ENCODE peak calls at places on chromosomes 6 and 20, in eight cellular contexts. X is thoracic aorta, W is choroid plexus epithelial cell, P is tibial artery, O is stomach, B is A549, F is right lobe of liver, R is AG04450. D is an unnamed sample.

GRCh38 chr6:27623103-27623502 is 150.2 kb upstream of the ZNF184 start:
- DNase-seq in P (no peak), X (no peak), O (no peak), B (no peak), R (no peak), W (no peak), F (no peak), D (no peak)

GRCh38 chr20:50129662-50130345 is 16.9 kb upstream of the UBE2V1 start:
- DNase-seq in R (no peak), X (no peak), F (no peak), B (peak; percentile 69), O (no peak), P (no peak), W (no peak), D (peak; percentile 37)

GRCh38 chr20:61525781-61526431 is 273.8 kb downstream of the CDH4 start:
- DNase-seq in P (no peak), F (no peak), B (no peak), R (peak; percentile 30), O (no peak), W (peak; percentile 37), X (no peak), D (no peak)

GRCh38 chr6:76342611-76343160 is 270.2 kb upstream of the IMPG1 start:
- DNase-seq in X (no peak), P (no peak), W (no peak), B (no peak), O (no peak), R (no peak), F (no peak), D (no peak)

GRCh38 chr6:170090561-170090960 is 200.3 kb downstream of the DLL1 start:
- DNase-seq in X (no peak), B (no peak), O (no peak), F (no peak), P (peak; percentile 16), W (no peak), R (no peak), D (no peak)

GRCh38 chr6:21500314-21500713 is 93.2 kb upstream of the SOX4 start:
- DNase-seq in X (no peak), P (no peak), R (no peak), B (no peak), W (no peak), F (no peak), O (no peak), D (no peak)

GRCh38 chr6:144321839-144322591 is 36.9 kb downstream of the UTRN start:
- DNase-seq in R (no peak), W (peak; percentile 57), B (no peak), X (no peak), F (no peak), O (no peak), P (no peak), D (no peak)

GRCh38 chr6:149761438-149761837 is 11.9 kb downstream of the PCMT1 start:
- DNase-seq in R (no peak), P (no peak), B (no peak), W (no peak), O (no peak), F (no peak), X (no peak), D (no peak)

GRCh38 chr20:23059831-23060230 is 10.4 kb upstream of the THBD start:
- DNase-seq in F (no peak), B (no peak), P (no peak), R (no peak), W (no peak), O (no peak), X (no peak), D (no peak)

GRCh38 chr20:23060629-23061028 is 11.2 kb upstream of the THBD start:
- DNase-seq in W (no peak), X (no peak), O (no peak), B (no peak), P (no peak), F (no peak), R (no peak), D (no peak)

GRCh38 chr20:23061713-23062561 is 12.5 kb upstream of the THBD start:
- DNase-seq in F (no peak), W (peak; percentile 83), O (no peak), X (no peak), B (peak; percentile 67), P (peak; percentile 80), R (peak; percentile 21), D (no peak)

GRCh38 chr20:23061262-23061661 is 11.8 kb upstream of the THBD start:
- DNase-seq in F (no peak), W (no peak), R (no peak), B (no peak), P (no peak), X (no peak), O (no peak), D (no peak)

DNA sequence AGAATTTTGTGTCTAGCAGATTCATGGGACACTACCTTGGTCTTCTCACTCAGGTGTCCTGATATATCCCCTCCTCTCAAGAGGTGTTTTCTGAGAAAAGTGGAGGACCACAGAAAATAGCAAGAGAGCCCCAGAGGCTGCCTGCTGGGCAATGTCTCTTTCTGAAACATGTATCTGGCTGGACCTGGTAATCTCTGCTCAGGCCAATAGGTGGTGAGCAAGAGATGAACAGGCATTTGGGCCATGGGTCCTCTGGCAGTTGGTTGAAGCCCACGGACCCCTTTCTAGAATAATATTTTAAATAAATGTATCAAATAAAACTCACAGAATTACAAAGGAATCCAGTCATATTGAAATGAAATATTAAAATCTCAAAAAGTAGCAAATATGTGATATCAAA is 8.8 kb upstream of the THBD start:
- DNase-seq in O (no peak), X (no peak), W (peak; percentile 36), B (no peak), P (no peak), F (no peak), R (no peak), D (no peak)
- TF ChIP-seq CTCF in O (no peak), X (no peak), W (peak; percentile 68), B (no peak), P (no peak), F (no peak), R (peak; percentile 23), D (no peak)

GRCh38 chr6:18262812-18263560 is 1.3 kb downstream of the DEK start:
- DNase-seq in R (no peak), P (no peak), W (peak; percentile 29), F (no peak), B (no peak), X (no peak), O (no peak), D (no peak)

GRCh38 chr6:18263561-18264337 is 581 bp downstream of the DEK start:
- DNase-seq in W (peak; percentile 53), X (no peak), R (no peak), O (peak; percentile 74), B (peak; percentile 28), F (peak; percentile 75), P (peak; percentile 84), D (peak; percentile 70)

GRCh38 chr6:18260448-18261106 is 3.8 kb downstream of the DEK start:
- DNase-seq in W (peak; percentile 45), B (no peak), F (no peak), O (no peak), R (no peak), P (no peak), X (no peak), D (no peak)

GRCh38 chr6:18261877-18262276 is 2.5 kb downstream of the DEK start:
- DNase-seq in W (no peak), P (no peak), X (no peak), F (no peak), B (no peak), R (no peak), O (no peak), D (no peak)

GRCh38 chr6:18259675-18260447 is 4.5 kb downstream of the DEK start:
- DNase-seq in X (no peak), O (no peak), W (no peak), F (no peak), R (no peak), B (no peak), P (no peak), D (no peak)
- H3K4me3 ChIP-seq in X (no peak overlapping the region), O (no peak overlapping the region), W (no peak overlapping the region), F (no peak overlapping the region), R (no peak overlapping the region), B (no peak overlapping the region), P (no peak overlapping the region), D (no peak overlapping the region)

GRCh38 chr6:38805682-38806081 is 90.6 kb downstream of the DNAH8 start:
- DNase-seq in X (no peak), W (no peak), R (no peak), B (no peak), F (no peak), P (no peak), O (no peak), D (no peak)

GRCh38 chr6:38804368-38804767 is 89.3 kb downstream of the DNAH8 start:
- DNase-seq in W (no peak), P (no peak), R (no peak), F (no peak), X (no peak), B (no peak), O (no peak), D (no peak)

GRCh38 chr6:38806271-38806670 is 91.2 kb downstream of the DNAH8 start:
- DNase-seq in X (no peak), B (no peak), W (no peak), O (no peak), F (no peak), R (no peak), P (no peak), D (no peak)

GRCh38 chr6:38806833-38807232 is 91.7 kb downstream of the DNAH8 start:
- DNase-seq in X (no peak), F (no peak), W (no peak), B (no peak), P (no peak), R (no peak), O (no peak), D (no peak)

DNA sequence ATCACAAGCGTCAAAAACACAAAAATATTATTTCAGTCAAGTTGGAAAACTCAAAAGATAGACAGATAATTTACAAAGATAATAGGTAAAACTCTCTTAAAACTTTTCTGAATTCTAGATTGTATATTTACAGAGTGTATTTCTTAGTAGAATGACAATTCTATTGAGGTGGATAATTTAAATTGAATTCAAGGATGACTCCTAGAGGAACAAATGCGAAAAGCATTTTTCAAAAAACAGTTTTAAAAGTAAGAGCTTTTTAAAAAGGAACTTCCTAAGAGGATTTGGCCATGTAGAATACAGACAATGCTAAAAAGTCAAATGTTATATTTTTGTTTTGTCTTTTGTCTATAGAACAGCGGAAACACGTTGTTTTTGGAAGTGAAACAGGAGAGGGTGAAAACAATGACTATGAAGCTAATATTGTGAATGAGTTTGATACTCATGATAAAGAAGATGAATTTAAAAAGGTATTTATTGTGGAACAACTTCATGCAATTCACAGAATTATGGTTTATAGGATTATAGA is 90.1 kb downstream of the DNAH8 start:
- DNase-seq in R (no peak), P (no peak), O (no peak), B (no peak), W (no peak), F (no peak), X (no peak), D (no peak)
- TF ChIP-seq CTCF in R (no peak), P (no peak), O (no peak), B (no peak), W (no peak), F (no peak), X (no peak), D (no peak)

DNA sequence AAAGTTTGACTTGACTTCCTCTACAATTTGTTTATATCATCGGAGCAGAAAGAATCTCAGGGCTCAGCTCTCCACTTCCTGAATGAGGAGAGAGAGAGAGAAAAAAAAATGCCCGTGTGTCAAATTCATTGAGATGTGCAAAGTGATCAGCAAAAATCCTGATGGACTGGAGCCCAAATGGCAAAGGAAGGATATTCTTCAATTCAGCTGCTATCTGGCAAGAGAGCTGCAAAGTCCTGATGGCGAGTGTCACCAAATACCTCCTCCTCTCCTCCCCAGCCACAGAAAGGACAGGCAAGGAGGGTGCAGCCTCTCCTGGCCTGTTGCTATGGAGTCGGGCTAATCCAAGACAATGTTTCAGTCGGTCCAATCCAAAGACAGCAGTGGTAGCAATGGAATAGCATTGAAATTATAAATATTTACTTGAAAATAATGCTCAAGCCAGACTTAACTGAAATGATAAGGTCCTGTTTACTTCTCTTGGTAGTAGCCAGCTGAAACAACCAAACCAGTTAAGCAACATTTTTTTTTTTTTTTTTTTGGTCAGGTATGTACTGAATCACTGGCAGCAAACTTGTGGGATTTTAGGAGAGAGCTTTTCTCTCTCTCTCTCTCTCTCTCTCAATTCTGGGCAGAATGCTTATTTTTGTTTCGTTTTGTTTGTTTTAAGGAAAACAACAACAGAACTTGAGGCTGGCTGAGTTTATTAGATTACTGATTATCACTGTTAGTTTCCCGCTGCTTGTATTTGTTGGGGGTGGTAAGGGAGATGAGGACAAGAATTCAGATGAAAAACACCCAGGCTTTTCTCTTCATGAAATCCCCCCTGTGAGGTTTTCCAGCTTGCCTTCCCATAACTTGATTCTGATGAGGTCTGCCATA is 204.2 kb downstream of the BCAS1 start:
- DNase-seq in X (no peak), B (peak; percentile 32), F (no peak), R (peak; percentile 27), P (no peak), O (peak; percentile 60), W (peak; percentile 72), D (peak; percentile 59)
- H3K4me3 ChIP-seq in X (peak overlapping the region; percentile 49), B (peak overlapping the region; percentile 15), F (no peak overlapping the region), R (peak overlapping the region; percentile 31), P (no peak overlapping the region), O (peak overlapping the region; percentile 15), W (peak overlapping the region; percentile 16), D (peak overlapping the region; percentile 46)

D was measured in BE2C.